ENCODE peak calls at places on chromosomes 6 and 20, in four cellular contexts. One of them, this sample, is unnamed.

GRCh38 chr6:15109338-15110090 is 136.4 kb upstream of the JARID2 start:
- DNase-seq in Caki2: no peak
- DNase-seq in GM04504: no peak
- DNase-seq in fibroblast of pulmonary artery: peak; percentile 16
- DNase-seq in this sample: no peak

GRCh38 chr20:7232796-7233195 is 465.3 kb downstream of the BMP2 start:
- DNase-seq in GM04504: no peak
- DNase-seq in fibroblast of pulmonary artery: no peak
- DNase-seq in Caki2: no peak
- DNase-seq in this sample: no peak

GRCh38 chr20:5729348-5729747 is 20.9 kb upstream of the SHLD1 start:
- DNase-seq in GM04504: no peak
- DNase-seq in fibroblast of pulmonary artery: no peak
- DNase-seq in Caki2: no peak
- DNase-seq in this sample: no peak

GRCh38 chr6:37019065-37019450 is 13.6 kb downstream of the FGD2 start:
- DNase-seq in GM04504: no peak
- DNase-seq in Caki2: peak; percentile 67
- DNase-seq in fibroblast of pulmonary artery: no peak
- DNase-seq in this sample: no peak

GRCh38 chr6:111563581-111563980 is 42.1 kb downstream of the TRAF3IP2 start:
- DNase-seq in Caki2: no peak
- DNase-seq in fibroblast of pulmonary artery: no peak
- DNase-seq in GM04504: no peak
- DNase-seq in this sample: no peak

GRCh38 chr6:157066781-157067491 is 256.4 kb downstream of the TMEM242 start:
- DNase-seq in GM04504: no peak
- DNase-seq in Caki2: no peak
- DNase-seq in fibroblast of pulmonary artery: peak; percentile 18
- DNase-seq in this sample: no peak

GRCh38 chr6:51608932-51609331 is 478.5 kb downstream of the PKHD1 start:
- DNase-seq in Caki2: no peak
- DNase-seq in GM04504: no peak
- DNase-seq in fibroblast of pulmonary artery: no peak
- DNase-seq in this sample: no peak

GRCh38 chr6:163328411-163328810 is 86.1 kb upstream of the QKI start:
- DNase-seq in fibroblast of pulmonary artery: no peak
- DNase-seq in Caki2: no peak
- DNase-seq in GM04504: no peak
- DNase-seq in this sample: no peak

GRCh38 chr6:38572186-38572813 is 67.4 kb downstream of the BTBD9 start:
- DNase-seq in fibroblast of pulmonary artery: no peak
- DNase-seq in GM04504: no peak
- DNase-seq in Caki2: no peak
- DNase-seq in this sample: peak; percentile 41

GRCh38 chr20:45970646-45971424 is 1.2 kb downstream of the ZNF335 start:
- DNase-seq in GM04504: no peak
- DNase-seq in fibroblast of pulmonary artery: peak; percentile 18
- DNase-seq in Caki2: no peak
- DNase-seq in this sample: no peak

GRCh38 chr6:28488916-28489365 is 26.7 kb downstream of the GPX6 start:
- DNase-seq in GM04504: peak; percentile 24
- DNase-seq in Caki2: peak; percentile 68
- DNase-seq in fibroblast of pulmonary artery: peak; percentile 76
- DNase-seq in this sample: peak; percentile 66

GRCh38 chr6:110509617-110510231 is 33.3 kb upstream of the SLC22A16 start:
- DNase-seq in Caki2: peak; percentile 52
- DNase-seq in GM04504: no peak
- DNase-seq in fibroblast of pulmonary artery: peak; percentile 76
- DNase-seq in this sample: no peak

GRCh38 chr6:169691260-169691659 is 10.6 kb downstream of the WDR27 start:
- DNase-seq in GM04504: no peak
- DNase-seq in Caki2: no peak
- DNase-seq in fibroblast of pulmonary artery: no peak
- DNase-seq in this sample: no peak

GRCh38 chr6:160036331-160036695 is 67.4 kb downstream of the IGF2R start:
- DNase-seq in fibroblast of pulmonary artery: no peak
- DNase-seq in Caki2: no peak
- DNase-seq in GM04504: no peak
- DNase-seq in this sample: no peak

GRCh38 chr20:10523438-10523837 is 88.3 kb downstream of the SLX4IP start:
- DNase-seq in Caki2: peak; percentile 42
- DNase-seq in fibroblast of pulmonary artery: no peak
- DNase-seq in GM04504: no peak
- DNase-seq in this sample: no peak

GRCh38 chr6:31922942-31923341 is 4.6 kb upstream of the C2 start:
- DNase-seq in fibroblast of pulmonary artery: peak; percentile 29
- DNase-seq in Caki2: no peak
- DNase-seq in GM04504: no peak
- DNase-seq in this sample: no peak

GRCh38 chr6:26195924-26196845 is 109.0 kb downstream of the HFE start:
- DNase-seq in Caki2: no peak
- DNase-seq in fibroblast of pulmonary artery: peak; percentile 7
- DNase-seq in GM04504: no peak
- DNase-seq in this sample: no peak

GRCh38 chr6:126529605-126530004 is 189.7 kb downstream of the CENPW start:
- DNase-seq in GM04504: no peak
- DNase-seq in fibroblast of pulmonary artery: no peak
- DNase-seq in Caki2: no peak
- DNase-seq in this sample: no peak

GRCh38 chr6:105209950-105210706 is 30.3 kb upstream of the POPDC3 start:
- DNase-seq in fibroblast of pulmonary artery: peak; percentile 85
- DNase-seq in Caki2: no peak
- DNase-seq in GM04504: no peak
- DNase-seq in this sample: no peak

GRCh38 chr6:88561034-88561973 is 395.2 kb upstream of the CNR1 start:
- DNase-seq in Caki2: no peak
- DNase-seq in GM04504: no peak
- DNase-seq in fibroblast of pulmonary artery: no peak
- DNase-seq in this sample: no peak

This sample was measured in GM12878.